ENCODE peak calls at places on chromosomes 11 and 22, in eight cellular contexts. I, J, R, K, X, C, L and T are unnamed samples.

GRCh38 chr11:114821626-114822025 is 143.3 kb downstream of the NXPE2 start:
- DNase-seq in J (no peak), X (no peak), C (peak; percentile 26), R (no peak), I (no peak), K (no peak), L (no peak), T (no peak)

GRCh38 chr11:17014774-17015638 is 792 bp upstream of the PLEKHA7 start:
- DNase-seq in X (peak; percentile 66), I (peak; percentile 68), R (no peak), K (peak; percentile 71), C (peak; percentile 63), J (no peak), L (no peak), T (no peak)

GRCh38 chr11:43644626-43645299 is 35.8 kb upstream of the HSD17B12 start:
- DNase-seq in R (no peak), J (no peak), C (peak; percentile 2), K (peak; percentile 8), L (no peak), I (no peak), X (no peak), T (no peak)

GRCh38 chr22:50222508-50222907 is 21.7 kb downstream of the SELENOO start:
- DNase-seq in X (no peak), C (no peak), R (no peak), K (no peak), L (no peak), I (no peak), J (no peak), T (no peak)

GRCh38 chr11:8408151-8408930 is 144.7 kb upstream of the LMO1 start:
- DNase-seq in K (no peak), L (no peak), I (no peak), C (no peak), X (no peak), R (no peak), J (no peak), T (no peak)

GRCh38 chr11:17161515-17161914 is 46.3 kb downstream of the PIK3C2A start:
- DNase-seq in K (no peak), C (no peak), J (no peak), X (no peak), L (no peak), R (no peak), I (no peak), T (no peak)

GRCh38 chr22:41288245-41288946 is 2.4 kb upstream of the RANGAP1 start:
- DNase-seq in K (peak; percentile 35), C (peak; percentile 84), L (no peak), I (peak; percentile 59), X (peak; percentile 37), R (no peak), J (no peak), T (no peak)

GRCh38 chr11:115334932-115335788 is 169.1 kb downstream of the CADM1 start:
- DNase-seq in I (no peak), L (no peak), K (no peak), C (peak; percentile 54), X (no peak), J (no peak), R (no peak), T (no peak)

GRCh38 chr11:12696911-12697581 is 22.8 kb downstream of the TEAD1 start:
- DNase-seq in J (no peak), R (no peak), L (no peak), K (no peak), C (no peak), I (no peak), X (no peak), T (no peak)

GRCh38 chr22:50044485-50045143 is 13.5 kb downstream of the TTLL8 start:
- DNase-seq in L (no peak), C (no peak), X (no peak), I (no peak), J (no peak), K (no peak), R (no peak), T (peak; percentile 14)

GRCh38 chr22:37639070-37639760 is at the start of gene SH3BP1:
- DNase-seq in L (peak; percentile 37), C (peak; percentile 21), J (peak; percentile 54), I (peak; percentile 85), K (peak; percentile 81), R (peak; percentile 58), X (peak; percentile 59), T (no peak)

GRCh38 chr22:20656516-20656901 is 117.4 kb upstream of the SERPIND1 start:
- DNase-seq in X (no peak), J (no peak), L (no peak), K (no peak), C (no peak), I (no peak), R (no peak), T (no peak)

GRCh38 chr11:6111635-6112034 is 4.2 kb downstream of the OR56B4 start:
- DNase-seq in C (no peak), J (no peak), L (no peak), R (no peak), I (no peak), X (no peak), K (no peak), T (no peak)

GRCh38 chr22:19705181-19705934 is 8.9 kb upstream of the SEPTIN5 start:
- DNase-seq in R (no peak), K (no peak), X (no peak), J (no peak), C (no peak), I (no peak), L (no peak), T (no peak)

GRCh38 chr11:108947654-108948570 is 283.0 kb downstream of the DDX10 start:
- DNase-seq in X (no peak), I (no peak), L (no peak), K (no peak), J (no peak), C (peak; percentile 80), R (no peak), T (no peak)

GRCh38 chr11:61486779-61487178 is 21.8 kb upstream of the LRRC10B start:
- DNase-seq in X (no peak), K (no peak), C (no peak), J (no peak), L (no peak), R (no peak), I (no peak), T (no peak)

GRCh38 chr22:37213218-37213855 is 1.1 kb upstream of the SSTR3 start:
- DNase-seq in I (peak; percentile 37), L (no peak), X (no peak), K (no peak), R (no peak), J (no peak), C (no peak), T (peak; percentile 42)

GRCh38 chr11:112265659-112266409 is 5.2 kb upstream of the PLET1 start:
- DNase-seq in J (no peak), I (no peak), R (no peak), L (no peak), K (no peak), C (peak; percentile 68), X (no peak), T (no peak)

GRCh38 chr11:73889019-73889418 is 12.2 kb downstream of the PAAF1 start:
- DNase-seq in R (no peak), I (no peak), C (peak; percentile 56), K (no peak), J (no peak), X (no peak), L (no peak), T (no peak)

GRCh38 chr22:19524170-19525115 is at the start of gene CLDN5:
- DNase-seq in L (no peak), R (peak; percentile 34), C (peak; percentile 21), J (no peak), K (no peak), X (no peak), I (no peak), T (peak; percentile 67)

GRCh38 chr11:74816664-74817063 is 68.0 kb downstream of the RNF169 start:
- DNase-seq in K (no peak), R (no peak), C (no peak), L (no peak), X (no peak), I (no peak), J (no peak), T (no peak)

GRCh38 chr11:27291302-27291889 is 71.6 kb downstream of the CCDC34 start:
- DNase-seq in J (no peak), I (peak; percentile 69), C (no peak), L (no peak), X (peak; percentile 55), K (peak; percentile 82), R (no peak), T (no peak)

GRCh38 chr11:102112654-102112926 is 2.3 kb downstream of the YAP1 start:
- DNase-seq in C (no peak), I (no peak), K (no peak), R (no peak), L (no peak), X (no peak), J (no peak), T (no peak)
- H3K4me1 ChIP-seq in C (peaks cover 20% of the 10 kb centered on the region), I (no peaks in the 10 kb centered on the region), K (peaks cover 44% of the 10 kb centered on the region), R (peaks cover 1% of the 10 kb centered on the region), L (peaks cover 5% of the 10 kb centered on the region), X (peaks cover 53% of the 10 kb centered on the region), J (no peaks in the 10 kb centered on the region), T (peaks cover 7% of the 10 kb centered on the region)

GRCh38 chr22:39530136-39530535 is 2.4 kb downstream of the RPS19BP1 start:
- DNase-seq in R (no peak), I (no peak), X (no peak), L (no peak), J (no peak), K (no peak), C (no peak), T (no peak)
- H3K4me3 ChIP-seq in R (no peak overlapping the region), I (no peak overlapping the region), X (no peak overlapping the region), L (no peak overlapping the region), J (no peak overlapping the region), K (no peak overlapping the region), C (no peak overlapping the region), T (no peak overlapping the region)

DNA sequence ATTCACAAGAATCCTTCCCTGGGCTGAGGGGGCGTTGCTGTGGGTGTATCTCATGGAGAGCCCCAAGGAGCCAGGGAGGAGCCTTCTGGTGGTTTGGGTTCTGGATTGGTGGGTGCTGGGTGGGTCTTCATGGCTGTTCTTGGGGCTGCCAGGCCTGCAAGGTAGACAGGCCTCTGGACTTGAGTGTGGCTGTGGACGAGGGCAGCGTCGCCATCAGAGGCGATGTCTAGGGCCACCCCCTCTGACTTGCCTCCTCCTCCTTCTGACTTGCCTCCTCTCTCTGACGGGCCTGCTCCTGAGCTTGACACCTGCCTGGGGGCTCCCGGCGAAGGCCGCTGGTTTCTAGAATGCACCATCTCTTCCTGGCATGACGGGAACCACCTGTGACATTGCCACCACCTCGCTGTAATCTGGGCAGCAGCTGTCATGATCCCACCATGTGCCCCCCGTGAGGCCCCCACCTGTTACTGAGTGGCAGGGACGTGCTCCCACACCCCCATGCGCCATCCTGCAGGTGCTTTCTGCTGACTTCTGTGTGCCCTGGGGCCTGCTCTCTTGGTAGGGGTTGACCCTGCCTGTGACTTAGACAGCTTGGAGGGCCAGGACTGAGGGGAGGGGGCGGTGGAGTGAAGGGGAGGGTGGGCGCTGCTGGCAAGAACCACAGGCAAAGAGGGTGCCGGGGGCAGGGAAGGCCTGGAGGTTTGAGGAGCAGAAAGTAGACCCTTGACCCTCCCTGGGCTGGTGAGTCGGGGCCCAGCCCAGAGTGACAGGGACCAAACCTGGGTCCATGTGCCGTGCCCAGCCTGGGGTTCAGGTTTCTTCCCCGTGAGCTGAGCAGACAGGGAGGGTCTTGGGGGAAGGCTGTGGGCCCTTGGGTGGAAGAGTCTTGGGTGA is 17.5 kb downstream of the KCNQ1 start:
- DNase-seq in K (no peak), I (peak; percentile 46), C (no peak), L (no peak), J (no peak), X (peak; percentile 22), R (no peak), T (no peak)
- H3K4me1 ChIP-seq in K (peaks cover 40% of the 10 kb centered on the region), I (peaks cover 26% of the 10 kb centered on the region), C (no peaks in the 10 kb centered on the region), L (peaks cover 33% of the 10 kb centered on the region), J (peaks cover 37% of the 10 kb centered on the region), X (peaks cover 83% of the 10 kb centered on the region), R (peaks cover 5% of the 10 kb centered on the region), T (no peaks in the 10 kb centered on the region)

GRCh38 chr11:65559535-65559934 is 1.4 kb upstream of the LTBP3 start:
- DNase-seq in C (no peak), X (no peak), R (no peak), I (no peak), K (no peak), L (no peak), J (no peak), T (no peak)
- H3K4me3 ChIP-seq in C (no peak overlapping the region), X (no peak overlapping the region), R (no peak overlapping the region), I (no peak overlapping the region), K (no peak overlapping the region), L (no peak overlapping the region), J (no peak overlapping the region), T (no peak overlapping the region)